ENCODE peak calls at places on chromosomes 16 and 17, in nine cellular contexts. Z is cardiac fibroblast, M is HCT116, H is psoas muscle, S is upper lobe of right lung, X is cardiac muscle cell, W is GM23338, F is stomach, O is tibial nerve. T is an unnamed sample.

GRCh38 chr17:63476494-63476856 is 386 bp upstream of the ACE start:
- DNase-seq in Z (no peak), M (no peak), H (no peak), S (no peak), X (peak), W (peak), F (no peak), O (no peak), T (no peak)

GRCh38 chr17:34195987-34196386 is 59.1 kb upstream of the CCL2 start:
- DNase-seq in Z (no peak), M (no peak), H (no peak), S (no peak), X (no peak), W (no peak), F (no peak), O (no peak), T (no peak)

GRCh38 chr17:18186271-18186982 is 2.8 kb downstream of the ALKBH5 start:
- DNase-seq in Z (peak), M (no peak), H (no peak), S (no peak), X (no peak), W (no peak), F (no peak), O (peak), T (no peak)

GRCh38 chr16:13448346-13448745 is 471.6 kb upstream of the ERCC4 start:
- DNase-seq in Z (no peak), M (no peak), H (no peak), S (no peak), X (no peak), W (no peak), F (no peak), O (no peak), T (no peak)

GRCh38 chr17:76353599-76354316 is at the start of gene PRPSAP1:
- DNase-seq in Z (peak), M (peak), H (peak), S (peak), X (peak), W (peak), F (peak), O (peak), T (peak)

GRCh38 chr16:57304169-57305061 is 19.9 kb upstream of the PLLP start:
- DNase-seq in Z (peak), M (no peak), H (peak), S (peak), X (peak), W (no peak), F (peak), O (no peak), T (peak)

GRCh38 chr17:80257716-80258213 is 2.9 kb upstream of the RNF213 start:
- DNase-seq in Z (no peak), M (no peak), H (no peak), S (no peak), X (no peak), W (peak), F (no peak), O (no peak), T (no peak)

GRCh38 chr17:61647044-61647443 is 56.0 kb upstream of the NACA2 start:
- DNase-seq in Z (peak), M (no peak), H (no peak), S (no peak), X (no peak), W (no peak), F (no peak), O (no peak), T (peak)

GRCh38 chr17:32813021-32813420 is 63.9 kb downstream of the MYO1D start:
- DNase-seq in Z (peak), M (no peak), H (no peak), S (no peak), X (no peak), W (no peak), F (no peak), O (no peak), T (peak)

GRCh38 chr17:39688945-39689344 is 1.1 kb upstream of the PGAP3 start:
- DNase-seq in Z (no peak), M (no peak), H (peak), S (no peak), X (no peak), W (peak), F (no peak), O (no peak), T (no peak)

GRCh38 chr16:28587386-28587785 is 9.5 kb downstream of the SULT1A2 start:
- DNase-seq in Z (no peak), M (no peak), H (no peak), S (no peak), X (no peak), W (no peak), F (no peak), O (no peak), T (no peak)

GRCh38 chr17:81865733-81866439 is 5.3 kb downstream of the ARHGDIA start:
- DNase-seq in Z (peak), M (no peak), H (no peak), S (no peak), X (no peak), W (no peak), F (peak), O (no peak), T (no peak)

DNA sequence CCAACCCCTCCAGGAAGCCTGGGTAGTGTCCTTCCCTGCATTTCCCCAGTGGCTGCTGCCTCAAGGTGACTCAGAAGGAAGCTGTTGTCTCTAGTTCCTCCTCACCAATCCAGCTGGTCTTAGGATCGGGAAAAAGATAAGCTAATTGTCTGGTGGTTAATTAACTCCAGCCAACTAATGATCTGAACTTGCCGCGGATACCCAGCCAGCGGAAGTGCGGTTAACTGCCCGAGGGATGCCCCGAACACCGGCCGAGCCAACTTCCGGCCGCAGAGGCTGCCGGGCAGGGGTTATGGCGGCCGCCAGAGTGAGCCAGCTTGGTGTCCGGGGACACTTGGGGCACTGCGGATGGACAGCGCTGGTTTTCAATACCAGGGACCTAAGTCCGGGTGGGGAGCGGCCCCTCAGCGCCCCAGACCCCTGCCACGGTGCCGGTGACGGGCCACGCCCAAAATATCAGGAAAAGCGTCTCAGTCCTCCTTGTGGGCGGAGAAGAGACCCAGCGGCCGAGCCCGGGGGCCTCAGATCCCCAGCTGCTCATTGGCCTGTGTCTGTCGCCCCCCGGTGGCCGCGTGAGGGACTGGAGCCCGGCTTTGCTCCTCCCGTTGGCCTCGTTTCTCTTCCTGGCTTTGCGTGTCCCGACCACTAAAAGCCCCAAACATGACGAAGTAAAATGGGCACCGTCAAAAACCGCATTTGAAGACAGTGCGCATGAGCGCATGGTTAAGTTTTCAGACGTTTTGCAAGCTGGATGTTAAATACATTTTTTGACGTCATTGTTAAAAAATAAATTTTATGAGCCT is 10.2 kb upstream of the PRSS22 start:
- DNase-seq in Z (peak), M (peak), H (peak), S (peak), X (peak), W (peak), F (peak), O (peak), T (peak)
- H3K4me3 ChIP-seq in Z (peak), M (peak), H (peak), S (peak), X (peak), W (peak), F (peak), O (peak), T (peak)

GRCh38 chr17:36514856-36515255 is 19.8 kb downstream of the MYO19 start:
- DNase-seq in Z (no peak), M (no peak), H (no peak), S (no peak), X (no peak), W (no peak), F (no peak), O (no peak), T (no peak)
- H3K4me3 ChIP-seq in Z (no peak), M (no peak), H (no peak), S (no peak), X (no peak), W (no peak), F (no peak), O (no peak), T (no peak)

GRCh38 chr16:46812781-46813555 is 18.0 kb downstream of the C16orf87 start:
- DNase-seq in Z (no peak), M (no peak), H (no peak), S (no peak), X (no peak), W (no peak), F (no peak), O (no peak), T (no peak)

GRCh38 chr16:46808997-46809396 is 22.0 kb downstream of the C16orf87 start:
- DNase-seq in Z (no peak), M (no peak), H (no peak), S (no peak), X (no peak), W (no peak), F (no peak), O (no peak), T (no peak)

GRCh38 chr16:46813611-46814010 is 17.4 kb downstream of the C16orf87 start:
- DNase-seq in Z (no peak), M (no peak), H (no peak), S (no peak), X (no peak), W (no peak), F (no peak), O (no peak), T (no peak)

GRCh38 chr16:46814790-46815189 is 16.2 kb downstream of the C16orf87 start:
- DNase-seq in Z (no peak), M (no peak), H (no peak), S (no peak), X (no peak), W (no peak), F (no peak), O (no peak), T (no peak)

GRCh38 chr16:46811682-46812081 is 19.3 kb downstream of the C16orf87 start:
- DNase-seq in Z (no peak), M (no peak), H (no peak), S (no peak), X (no peak), W (no peak), F (no peak), O (no peak), T (no peak)
- H3K4me3 ChIP-seq in Z (no peak), M (no peak), H (no peak), S (no peak), X (no peak), W (no peak), F (no peak), O (no peak), T (no peak)

DNA sequence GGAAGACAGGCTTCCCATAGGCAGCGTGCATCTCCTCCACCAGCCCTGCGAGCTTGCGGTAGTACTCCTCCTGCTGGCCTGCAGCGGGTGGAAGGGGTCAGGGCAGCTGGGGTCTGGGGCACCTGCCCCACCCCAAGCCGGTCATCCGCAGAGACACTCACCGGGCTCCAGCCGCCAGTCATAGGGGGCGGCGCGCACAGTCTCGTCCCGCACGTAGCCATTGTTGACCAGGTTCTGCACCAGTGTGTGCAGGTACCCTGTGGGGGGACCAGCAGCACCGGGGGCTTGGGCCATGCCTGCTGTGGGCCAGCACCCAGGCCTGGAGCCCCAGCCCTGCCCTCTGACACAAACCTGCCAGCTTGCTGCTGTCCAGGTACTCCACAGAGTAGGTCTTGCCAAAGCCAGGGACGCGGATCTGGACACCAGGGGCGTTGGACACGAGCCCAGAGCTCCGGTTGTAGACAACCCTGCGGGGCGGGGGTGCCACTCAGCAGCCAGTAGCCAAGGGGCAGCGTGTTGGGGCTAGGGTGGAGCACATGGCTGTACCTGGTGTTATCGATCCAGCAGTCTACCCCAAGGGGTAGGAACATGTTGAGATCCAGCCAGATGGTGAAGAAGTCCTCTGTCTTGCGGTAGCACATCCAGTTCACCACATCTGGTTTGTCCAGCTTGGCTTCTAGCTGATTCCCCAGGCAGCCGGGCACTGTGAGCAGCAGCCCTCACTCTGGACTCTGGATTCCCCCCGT is 1.2 kb downstream of the LCAT start:
- DNase-seq in Z (no peak), M (no peak), H (no peak), S (no peak), X (no peak), W (peak), F (no peak), O (no peak), T (no peak)
- H3K4me3 ChIP-seq in Z (no peak), M (no peak), H (no peak), S (no peak), X (no peak), W (no peak), F (no peak), O (no peak), T (no peak)

GRCh38 chr16:66616169-66616568 is 11.7 kb downstream of the CMTM3 start:
- DNase-seq in Z (no peak), M (no peak), H (no peak), S (no peak), X (no peak), W (no peak), F (no peak), O (no peak), T (no peak)
- H3K4me3 ChIP-seq in Z (no peak), M (no peak), H (no peak), S (no peak), X (no peak), W (no peak), F (no peak), O (no peak), T (no peak)

DNA sequence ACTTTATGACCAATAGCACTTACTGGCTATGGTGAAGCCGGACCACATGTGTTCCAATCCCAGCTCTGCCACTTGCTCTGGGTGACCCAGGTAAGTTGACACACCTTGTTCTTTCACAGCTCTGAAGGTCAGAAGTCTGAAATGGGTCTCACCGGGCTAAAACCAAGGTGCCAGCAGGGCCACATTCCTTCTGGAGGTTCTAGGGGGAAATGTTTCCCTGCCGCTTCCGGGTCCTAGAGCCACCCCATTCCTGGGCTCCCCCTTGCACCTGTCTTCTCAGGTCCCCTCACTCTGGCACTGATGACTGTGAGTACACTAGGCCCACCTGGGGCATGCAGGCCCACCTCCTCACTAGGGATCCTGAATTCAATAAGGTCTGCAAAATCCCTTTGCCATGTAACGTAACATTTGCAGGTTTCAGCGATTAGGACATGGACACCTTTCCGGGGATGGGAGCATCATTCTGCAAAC is 11.4 kb downstream of the USP7 start:
- DNase-seq in Z (no peak), M (no peak), H (no peak), S (no peak), X (no peak), W (no peak), F (no peak), O (no peak), T (no peak)
- H3K4me3 ChIP-seq in Z (no peak), M (no peak), H (no peak), S (no peak), X (no peak), W (no peak), F (no peak), O (no peak), T (no peak)

GRCh38 chr16:29898135-29898534 is 1.2 kb downstream of the SEZ6L2 start:
- DNase-seq in Z (no peak), M (no peak), H (no peak), S (no peak), X (peak), W (no peak), F (no peak), O (no peak), T (no peak)

GRCh38 chr16:29899516-29900101 is at the start of gene SEZ6L2:
- DNase-seq in Z (peak), M (peak), H (peak), S (peak), X (peak), W (peak), F (peak), O (peak), T (peak)

GRCh38 chr16:29900102-29900887 is at the start of gene ASPHD1:
- DNase-seq in Z (peak), M (peak), H (peak), S (peak), X (peak), W (peak), F (peak), O (peak), T (peak)

GRCh38 chr16:29897333-29897732 is 2.0 kb downstream of the SEZ6L2 start:
- DNase-seq in Z (no peak), M (no peak), H (no peak), S (no peak), X (no peak), W (no peak), F (no peak), O (no peak), T (no peak)

DNA sequence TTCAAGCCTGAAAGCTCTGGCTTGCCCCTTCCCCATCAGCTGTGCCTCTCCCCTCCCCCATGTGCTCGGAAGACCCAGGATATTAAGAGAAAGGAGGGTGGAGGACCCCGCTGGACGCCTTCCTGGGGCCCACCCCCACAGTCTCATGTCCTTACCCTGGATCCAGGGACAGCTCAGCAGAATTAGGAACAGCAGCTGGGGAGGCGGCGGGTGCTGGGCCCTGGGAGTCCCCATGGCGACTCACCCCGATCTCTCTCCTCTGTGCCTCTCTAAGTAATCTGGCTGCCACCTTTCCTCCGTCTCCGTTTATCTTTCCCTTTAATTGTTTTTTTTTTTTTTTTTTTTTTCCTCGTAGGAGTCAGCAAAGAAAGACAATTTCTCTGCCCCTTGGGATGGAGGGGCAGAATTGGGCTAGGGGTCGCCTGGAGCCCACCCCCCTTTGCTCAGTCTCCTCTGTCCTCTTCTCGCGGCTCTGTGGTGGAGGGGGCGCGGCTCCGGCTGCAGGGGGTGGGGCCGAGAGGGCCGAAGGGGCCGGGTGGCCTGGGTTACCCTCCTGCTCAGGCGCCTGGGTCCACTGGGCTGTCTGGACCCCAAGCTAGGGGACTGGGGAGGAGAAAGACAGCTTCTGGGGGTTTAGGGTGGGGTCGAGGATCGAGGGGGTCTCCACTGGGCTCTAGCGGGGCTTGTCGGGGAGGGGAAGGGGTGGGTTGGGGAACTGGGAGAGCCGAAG is 399 bp downstream of the SEZ6L2 start:
- DNase-seq in Z (no peak), M (no peak), H (peak), S (peak), X (no peak), W (peak), F (peak), O (no peak), T (peak)
- H3K4me3 ChIP-seq in Z (peak), M (peak), H (no peak), S (peak), X (peak), W (peak), F (peak), O (no peak), T (peak)